ENCODE peak calls at places on chromosome 16, in seven cellular contexts. E is H1, M is K562, J is HCT116, S is SK-N-SH, R is HepG2, K is GM12878. T is an unnamed sample.

GRCh38 chr16:86029131-86029741 is 130.3 kb downstream of the IRF8 start:
- DNase-seq in M (no peak), S (no peak), K (no peak), E (no peak), J (no peak), R (no peak), T (no peak)

GRCh38 chr16:64083428-64084129 is 1038.3 kb downstream of the CDH11 start:
- DNase-seq in J (no peak), S (no peak), M (no peak), E (no peak), R (no peak), K (no peak), T (no peak)

GRCh38 chr16:75063549-75064082 is 53.0 kb downstream of the LDHD start:
- DNase-seq in J (no peak), S (no peak), R (no peak), K (no peak), M (no peak), E (no peak), T (no peak)

GRCh38 chr16:87040169-87041117 is 276.7 kb downstream of the C16orf95 start:
- DNase-seq in E (no peak), M (no peak), J (no peak), S (no peak), R (no peak), K (no peak), T (no peak)

GRCh38 chr16:11596572-11597226 is 10.0 kb upstream of the LITAF start:
- DNase-seq in S (no peak), E (no peak), M (no peak), R (no peak), K (no peak), J (no peak), T (peak)

GRCh38 chr16:86740817-86741799 is 162.8 kb downstream of the FOXL1 start:
- DNase-seq in K (no peak), R (peak), S (no peak), E (no peak), J (no peak), M (no peak), T (no peak)

GRCh38 chr16:27598226-27598625 is 48.3 kb downstream of the KATNIP start:
- DNase-seq in S (no peak), R (no peak), K (no peak), M (no peak), E (no peak), J (no peak), T (no peak)

GRCh38 chr16:14629612-14629918 is 495 bp downstream of the PARN start:
- DNase-seq in R (no peak), S (no peak), E (no peak), K (no peak), M (peak), J (no peak), T (no peak)

GRCh38 chr16:34802848-34803599 is 1343.6 kb downstream of the TP53TG3F start:
- DNase-seq in K (no peak), M (no peak), J (no peak), E (no peak), R (no peak), S (peak), T (no peak)

GRCh38 chr16:17368951-17369350 is 101.8 kb downstream of the XYLT1 start:
- DNase-seq in M (no peak), J (no peak), E (no peak), S (no peak), R (no peak), K (no peak), T (no peak)

GRCh38 chr16:71402674-71403073 is 39.2 kb downstream of the TLE7 start:
- DNase-seq in R (no peak), E (no peak), M (no peak), S (no peak), K (no peak), J (no peak), T (no peak)

GRCh38 chr16:86630471-86630870 is 52.1 kb downstream of the FOXL1 start:
- DNase-seq in J (no peak), K (no peak), E (no peak), R (no peak), M (no peak), S (no peak), T (no peak)

GRCh38 chr16:57042157-57043111 is 49.9 kb upstream of the CPNE2 start:
- DNase-seq in M (no peak), S (no peak), K (peak), E (no peak), R (no peak), J (no peak), T (no peak)

GRCh38 chr16:802914-803750 is 2.6 kb upstream of the GNG13 start:
- DNase-seq in E (no peak), K (no peak), S (no peak), M (peak), R (no peak), J (no peak), T (no peak)

GRCh38 chr16:50267151-50267631 is 840 bp downstream of the ADCY7 start:
- DNase-seq in E (no peak), S (peak), K (no peak), J (no peak), R (no peak), M (no peak), T (no peak)

GRCh38 chr16:86810062-86810461 is 231.7 kb downstream of the FOXL1 start:
- DNase-seq in S (no peak), R (no peak), E (no peak), J (no peak), M (no peak), K (no peak), T (no peak)

GRCh38 chr16:29307598-29308507 is 98.7 kb downstream of the NPIPB11 start:
- DNase-seq in J (no peak), R (peak), E (no peak), M (no peak), K (no peak), S (no peak), T (no peak)

GRCh38 chr16:82832861-82833260 is 206.1 kb downstream of the CDH13 start:
- DNase-seq in E (no peak), J (no peak), R (no peak), K (no peak), M (no peak), S (no peak), T (no peak)

GRCh38 chr16:73216932-73217331 is 169.0 kb upstream of the ZFHX3 start:
- DNase-seq in R (no peak), K (no peak), M (no peak), E (no peak), S (no peak), J (no peak), T (no peak)

GRCh38 chr16:556479-557173 is 3.6 kb upstream of the PRR35 start:
- DNase-seq in K (no peak), S (peak), E (no peak), R (no peak), M (no peak), J (no peak), T (no peak)

GRCh38 chr16:26027060-26027459 is 335.3 kb downstream of the HS3ST4 start:
- DNase-seq in M (no peak), E (no peak), K (no peak), J (no peak), R (no peak), S (no peak), T (no peak)

GRCh38 chr16:70163596-70163995 is 10.0 kb upstream of the CLEC18C start:
- DNase-seq in R (no peak), J (no peak), M (no peak), S (no peak), E (no peak), K (no peak), T (no peak)

GRCh38 chr16:51815527-51815926 is 664.5 kb upstream of the SALL1 start:
- DNase-seq in S (no peak), K (no peak), E (no peak), R (no peak), M (no peak), J (no peak), T (no peak)

GRCh38 chr16:181668-182021 is 1.4 kb downstream of the HBQ1 start:
- DNase-seq in K (no peak), S (peak), R (no peak), M (no peak), E (no peak), J (no peak), T (peak)

GRCh38 chr16:67393111-67393789 is at the start of gene TPPP3:
- DNase-seq in K (no peak), S (peak), E (no peak), R (peak), M (peak), J (no peak), T (no peak)

GRCh38 chr16:67391424-67392300 is 1.6 kb downstream of the TPPP3 start:
- DNase-seq in K (no peak), S (peak), E (no peak), M (no peak), J (no peak), R (no peak), T (peak)

GRCh38 chr16:67393790-67394270 is 532 bp upstream of the TPPP3 start:
- DNase-seq in R (no peak), J (no peak), E (no peak), M (no peak), K (no peak), S (no peak), T (no peak)

GRCh38 chr16:67390816-67391423 is 2.4 kb downstream of the TPPP3 start:
- DNase-seq in M (no peak), S (no peak), R (no peak), K (no peak), E (no peak), J (no peak), T (no peak)

DNA sequence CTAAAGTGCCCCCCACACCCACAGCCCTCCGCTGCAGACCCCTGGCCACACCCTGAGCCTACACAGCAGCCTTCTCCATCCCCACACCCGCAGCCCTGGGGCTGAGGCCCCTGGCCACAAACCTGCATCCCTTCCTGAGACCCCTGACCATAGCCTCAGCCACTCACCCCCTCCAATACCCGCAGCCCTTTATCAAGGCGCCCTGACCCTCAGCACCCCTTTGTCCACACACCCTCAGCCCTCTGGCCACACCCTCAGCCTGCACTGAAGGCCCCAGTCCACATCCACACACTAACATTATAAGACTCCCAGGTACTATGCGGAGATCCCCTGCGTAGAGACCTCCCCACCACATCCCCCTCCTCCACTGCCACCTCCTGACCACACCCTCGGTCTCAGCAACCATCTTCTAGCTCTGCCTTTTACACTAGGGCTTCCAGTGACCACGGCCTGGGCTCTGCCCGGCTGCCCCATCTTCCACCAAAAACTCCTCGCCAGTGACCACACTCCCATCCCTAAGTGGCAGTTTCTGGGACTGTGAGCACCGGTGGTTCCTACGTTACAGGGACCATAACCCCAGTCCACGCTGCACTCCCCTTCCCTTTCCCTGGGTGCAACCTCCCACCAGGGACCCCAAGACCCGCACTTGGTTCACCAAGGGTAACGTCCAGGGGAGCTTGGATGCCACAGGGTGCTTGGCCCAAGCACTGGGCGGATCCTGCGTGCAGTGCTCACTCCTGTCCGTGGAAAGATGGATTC is 818 bp downstream of the TPPP3 start:
- DNase-seq in M (no peak), J (no peak), S (no peak), E (no peak), K (no peak), R (no peak), T (no peak)
- TF ChIP-seq JUND in M (no peak), J (no peak), S (no peak), E (no peak), K (no peak), R (no peak), T (no peak)

GRCh38 chr16:84891149-84891795 is 71.5 kb downstream of the CRISPLD2 start:
- DNase-seq in K (no peak), E (no peak), S (no peak), J (no peak), M (no peak), R (no peak), T (no peak)
- TF ChIP-seq JUND in K (no peak), E (no peak), S (no peak), J (no peak), M (no peak), R (no peak), T (no peak)

GRCh38 chr16:24367186-24367585 is 111.1 kb downstream of the CACNG3 start:
- DNase-seq in R (no peak), K (no peak), S (no peak), J (no peak), M (no peak), E (no peak), T (no peak)
- TF ChIP-seq JUND in R (no peak), K (no peak), S (no peak), J (no peak), M (no peak), E (no peak), T (no peak)

GRCh38 chr16:4141604-4142003 is 25.4 kb upstream of the ADCY9 start:
- DNase-seq in M (no peak), E (no peak), S (no peak), K (no peak), J (no peak), R (no peak), T (no peak)

GRCh38 chr16:4139968-4140367 is 23.7 kb upstream of the ADCY9 start:
- DNase-seq in E (no peak), M (no peak), K (no peak), R (no peak), S (no peak), J (no peak), T (no peak)

GRCh38 chr16:4138735-4139134 is 22.5 kb upstream of the ADCY9 start:
- DNase-seq in K (no peak), R (no peak), J (no peak), E (no peak), M (no peak), S (no peak), T (no peak)

GRCh38 chr16:4142268-4142667 is 26.0 kb upstream of the ADCY9 start:
- DNase-seq in S (no peak), E (no peak), M (no peak), R (no peak), K (peak), J (no peak), T (peak)

GRCh38 chr16:4140652-4141051 is 24.4 kb upstream of the ADCY9 start:
- DNase-seq in K (peak), M (no peak), S (no peak), R (no peak), E (no peak), J (no peak), T (peak)
- TF ChIP-seq JUND in K (no peak), M (no peak), S (no peak), R (no peak), E (no peak), J (no peak), T (no peak)

GRCh38 chr16:84597518-84598390 is 20.1 kb downstream of the COTL1 start:
- DNase-seq in J (no peak), E (no peak), M (no peak), S (no peak), K (no peak), R (no peak), T (no peak)
- TF ChIP-seq JUND in J (no peak), E (no peak), M (no peak), S (no peak), K (no peak), R (no peak), T (no peak)

GRCh38 chr16:2337431-2338296 is 2.9 kb downstream of the ABCA3 start:
- DNase-seq in K (no peak), R (no peak), S (no peak), E (no peak), J (no peak), M (no peak), T (no peak)

GRCh38 chr16:2341456-2342447 is 1.2 kb upstream of the ABCA3 start:
- DNase-seq in R (no peak), J (no peak), S (no peak), M (no peak), E (no peak), K (no peak), T (no peak)

GRCh38 chr16:2340564-2341455 is at the start of gene ABCA3:
- DNase-seq in S (peak), K (peak), R (peak), J (peak), E (peak), M (peak), T (peak)

GRCh38 chr16:2343211-2343610 is 2.7 kb upstream of the ABCA3 start:
- DNase-seq in R (no peak), E (no peak), M (no peak), S (no peak), J (no peak), K (no peak), T (no peak)

DNA sequence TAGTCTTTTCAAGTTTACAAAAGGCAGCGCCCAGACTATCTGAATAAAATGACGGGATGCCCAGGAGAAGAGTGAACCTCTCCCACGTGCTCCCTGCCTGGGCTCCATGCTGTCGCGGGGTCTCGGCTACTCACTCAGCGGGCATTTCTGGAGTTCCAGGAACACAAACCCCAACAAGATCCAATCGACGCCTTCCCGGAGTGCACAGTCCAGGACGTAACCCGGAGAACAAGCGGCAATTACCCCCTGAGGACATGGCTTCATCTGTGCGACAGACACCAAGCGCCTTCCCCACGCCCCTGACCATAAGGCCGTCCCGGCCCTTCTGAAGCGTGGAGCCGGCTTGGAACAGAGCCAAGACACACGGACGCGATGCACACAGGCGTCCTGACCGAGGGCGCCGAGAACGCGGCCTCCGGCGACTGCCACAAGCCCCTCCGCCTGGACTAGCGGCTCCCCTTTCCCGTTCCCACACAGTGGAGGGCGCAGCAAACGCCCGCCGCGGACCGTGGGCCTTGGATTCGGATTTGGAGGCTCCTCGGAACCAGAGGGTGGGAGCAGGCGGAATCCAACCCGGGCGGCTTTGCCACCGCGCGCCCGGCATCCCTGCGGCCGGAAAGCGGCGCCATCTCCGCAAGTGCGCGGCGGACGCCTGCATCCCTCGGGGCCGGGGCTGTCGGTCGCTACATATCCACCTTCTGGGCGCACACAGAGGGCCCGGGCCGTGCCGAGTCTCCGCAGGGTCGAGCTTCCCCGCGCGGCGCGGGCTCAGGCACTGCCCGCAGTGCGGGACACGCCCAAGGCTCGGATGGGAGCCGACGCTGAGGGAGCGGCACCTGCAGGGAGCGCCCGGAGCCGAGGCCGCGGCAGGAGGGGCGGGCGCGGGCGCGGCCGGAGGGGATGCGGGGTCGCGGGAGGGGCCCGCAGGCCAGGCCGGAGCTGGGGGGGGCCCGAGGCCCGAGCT is 725 bp downstream of the ABCA3 start:
- DNase-seq in R (peak), E (no peak), S (peak), M (peak), J (no peak), K (no peak), T (peak)
- TF ChIP-seq JUND in R (no peak), E (no peak), S (no peak), M (peak), J (no peak), K (no peak), T (no peak)

T was measured in T47D.